ENCODE peak calls at places on chromosomes 1 and 21, in four cellular contexts. U, P, Q and J are unnamed samples.

GRCh38 chr1:201916649-201917249 is 28.1 kb downstream of the SHISA4 start:
- DNase-seq in U (peak; percentile 64), P (no peak), Q (peak; percentile 36), J (peak; percentile 97)

GRCh38 chr1:209076688-209077087 is 506.8 kb upstream of the CAMK1G start:
- DNase-seq in P (no peak), U (no peak), Q (no peak), J (peak; percentile 10)

GRCh38 chr1:48673725-48674124 is 103.0 kb downstream of the BEND5 start:
- DNase-seq in P (peak; percentile 63), U (peak; percentile 21), Q (peak; percentile 4), J (no peak)

GRCh38 chr1:234730542-234731370 is 120.8 kb upstream of the IRF2BP2 start:
- DNase-seq in P (no peak), Q (no peak), U (peak; percentile 61), J (no peak)

GRCh38 chr1:966135-966602 is at the start of gene PLEKHN1:
- DNase-seq in U (peak; percentile 75), P (peak; percentile 79), Q (peak; percentile 30), J (peak; percentile 17)

GRCh38 chr1:26915204-26915842 is 1.5 kb upstream of the NR0B2 start:
- DNase-seq in Q (peak; percentile 56), U (no peak), P (no peak), J (no peak)

GRCh38 chr1:19484793-19485361 is 462 bp downstream of the CAPZB start:
- DNase-seq in U (peak; percentile 95), P (peak; percentile 77), Q (no peak), J (peak; percentile 42)

GRCh38 chr1:239140968-239141367 is 245.4 kb upstream of the CHRM3 start:
- DNase-seq in P (no peak), U (no peak), Q (no peak), J (no peak)

GRCh38 chr1:205108464-205108863 is 13.3 kb downstream of the RBBP5 start:
- DNase-seq in P (no peak), U (no peak), Q (no peak), J (no peak)

GRCh38 chr1:78240755-78241154 is 195.0 kb downstream of the GIPC2 start:
- DNase-seq in Q (no peak), P (no peak), U (no peak), J (no peak)

GRCh38 chr1:195195423-195196057 is 1412.7 kb downstream of the KCNT2 start:
- DNase-seq in P (no peak), Q (no peak), U (no peak), J (no peak)

GRCh38 chr21:33971492-33972013 is 55.9 kb upstream of the ATP5PO start:
- DNase-seq in P (peak; percentile 45), U (no peak), Q (peak; percentile 8), J (peak; percentile 12)

GRCh38 chr21:17775431-17776126 is 43.6 kb downstream of the C21orf91 start:
- DNase-seq in U (no peak), Q (peak; percentile 22), P (no peak), J (no peak)

GRCh38 chr1:167573035-167573434 is 19.5 kb upstream of the CREG1 start:
- DNase-seq in U (no peak), Q (no peak), P (no peak), J (no peak)

GRCh38 chr21:45012661-45013270 is 61.6 kb upstream of the ADARB1 start:
- DNase-seq in U (no peak), Q (no peak), P (peak; percentile 79), J (no peak)

GRCh38 chr1:1067284-1068076 is 6.6 kb downstream of the RNF223 start:
- DNase-seq in P (no peak), Q (no peak), U (no peak), J (no peak)

GRCh38 chr1:156697481-156697880 is 7.9 kb downstream of the CRABP2 start:
- DNase-seq in P (no peak), Q (no peak), U (no peak), J (no peak)

GRCh38 chr21:44331209-44331608 is 8.0 kb downstream of the CFAP410 start:
- DNase-seq in Q (no peak), U (no peak), P (no peak), J (no peak)

GRCh38 chr1:75771978-75772377 is 14.1 kb upstream of the RABGGTB start:
- DNase-seq in P (no peak), U (no peak), Q (no peak), J (no peak)

GRCh38 chr1:156435551-156436318 is 64.8 kb downstream of the MEF2D start:
- DNase-seq in P (no peak), Q (no peak), U (no peak), J (no peak)

GRCh38 chr1:58814251-58815068 is 30.6 kb upstream of the JUN start:
- DNase-seq in U (peak; percentile 14), P (peak; percentile 79), Q (no peak), J (peak; percentile 26)
- TF ChIP-seq JUN in U (no peak), P (no peak), Q (no peak), J (no peak)

GRCh38 chr1:22978299-22978698 is 5.6 kb upstream of the LACTBL1 start:
- DNase-seq in Q (no peak), P (no peak), U (no peak), J (no peak)

GRCh38 chr1:22972760-22973159 is at the start of gene LACTBL1:
- DNase-seq in P (no peak), U (no peak), Q (no peak), J (no peak)

GRCh38 chr1:22976127-22976460 is 3.4 kb upstream of the LACTBL1 start:
- DNase-seq in P (no peak), Q (no peak), U (no peak), J (no peak)

GRCh38 chr1:22976461-22977243 is 4.0 kb upstream of the LACTBL1 start:
- DNase-seq in Q (peak; percentile 74), P (peak; percentile 79), U (peak; percentile 84), J (peak; percentile 83)

DNA sequence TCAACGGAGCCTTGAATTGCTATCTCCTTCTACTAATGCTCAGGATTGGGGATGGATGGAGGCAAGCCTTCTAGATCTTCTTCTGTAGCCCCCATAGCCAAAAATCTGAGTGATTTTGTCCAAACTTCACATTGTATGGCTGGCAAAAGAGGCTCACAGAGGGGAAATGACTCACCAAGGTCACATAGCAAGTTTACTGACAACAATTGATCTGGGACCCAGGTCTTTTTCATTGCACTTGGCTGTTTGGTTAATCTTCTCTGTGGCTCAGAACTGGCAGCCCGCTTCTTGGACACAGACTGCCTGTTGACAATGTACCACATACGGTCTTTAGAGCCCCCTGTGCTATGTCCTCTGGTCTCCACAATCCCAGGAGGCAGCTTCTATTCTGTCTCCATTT is 3.0 kb upstream of the LACTBL1 start:
- DNase-seq in U (no peak), Q (no peak), P (no peak), J (peak; percentile 58)
- H3K4me2 ChIP-seq in U (peak overlapping the region; percentile 69), Q (peak overlapping the region; percentile 57), P (no peak overlapping the region), J (peak overlapping the region; percentile 64)

GRCh38 chr1:109466100-109466439 is 276 bp upstream of the SYPL2 start:
- DNase-seq in P (no peak), U (no peak), Q (no peak), J (no peak)
- H2AFZ ChIP-seq in P (peak overlapping the region; percentile 65), U (peak overlapping the region; percentile 71), Q (no peak overlapping the region), J (peak overlapping the region; percentile 83)

DNA sequence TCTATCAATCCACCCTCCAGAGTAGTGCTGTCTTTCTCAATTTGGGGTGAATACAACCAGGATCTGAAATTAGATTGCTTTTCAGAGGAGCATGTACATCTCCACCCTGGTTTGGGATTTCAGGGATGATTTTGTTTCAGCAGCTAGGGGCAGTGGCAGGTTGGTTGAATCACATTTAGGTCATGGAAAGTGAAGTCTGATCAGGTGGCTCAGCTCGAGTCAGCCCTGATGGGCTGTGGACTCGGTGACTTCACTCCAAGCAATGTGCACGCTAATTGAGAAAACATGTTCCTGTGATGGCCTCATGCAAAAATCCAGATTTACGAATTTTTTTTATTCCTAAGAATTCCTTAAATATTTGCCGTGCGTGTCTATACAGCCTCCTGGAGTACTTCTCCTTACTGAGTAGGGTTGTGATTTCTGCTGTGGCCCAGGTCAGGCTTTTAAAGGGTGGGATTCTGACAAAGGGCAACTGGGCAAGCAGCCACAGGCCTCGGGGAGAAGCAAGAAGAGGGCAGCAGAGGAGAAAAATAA is 7.5 kb downstream of the NGF start:
- DNase-seq in Q (no peak), U (no peak), P (no peak), J (no peak)
- TF ChIP-seq JUN in Q (no peak), U (no peak), P (no peak), J (no peak)

DNA sequence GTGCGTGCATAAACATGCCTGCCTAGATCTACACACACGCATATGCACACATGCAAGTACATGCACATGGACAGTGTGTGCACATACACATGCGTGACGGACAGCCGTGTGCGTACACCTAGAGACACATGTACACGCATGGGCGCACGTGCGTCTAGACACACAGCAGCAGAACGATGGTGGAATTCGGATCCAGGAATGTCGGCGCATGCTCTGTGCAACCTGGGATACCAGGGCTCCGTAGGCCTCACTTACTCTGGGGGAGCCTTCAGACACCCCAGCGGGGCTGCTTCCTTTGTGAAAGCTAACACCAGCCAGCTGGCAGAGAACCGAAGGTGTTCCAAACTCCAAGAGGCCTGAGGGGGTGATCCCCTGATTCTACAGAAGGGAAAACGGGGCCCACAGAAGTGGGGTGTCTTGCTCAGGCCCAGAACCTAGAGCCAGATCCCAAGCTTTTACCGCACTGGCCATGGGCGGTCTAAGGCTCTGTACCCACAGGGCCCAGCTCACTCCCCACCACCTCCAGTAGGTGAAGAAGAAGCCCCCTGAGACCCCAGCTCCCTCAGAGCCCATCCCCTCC is 27.4 kb upstream of the ARHGEF16 start:
- DNase-seq in U (no peak), Q (no peak), P (no peak), J (no peak)
- H3K4me2 ChIP-seq in U (no peak overlapping the region), Q (no peak overlapping the region), P (no peak overlapping the region), J (no peak overlapping the region)

GRCh38 chr1:20485527-20486456 is at the start of gene CAMK2N1:
- DNase-seq in U (peak; percentile 91), Q (peak; percentile 55), P (peak; percentile 75), J (peak; percentile 44)

GRCh38 chr1:20486457-20487235 is 636 bp upstream of the CAMK2N1 start:
- DNase-seq in U (peak; percentile 93), P (peak; percentile 88), Q (peak; percentile 84), J (peak; percentile 42)

GRCh38 chr1:20483833-20484525 is 2.0 kb downstream of the CAMK2N1 start:
- DNase-seq in U (no peak), Q (no peak), P (peak; percentile 81), J (peak; percentile 49)

GRCh38 chr1:20484526-20485462 is 1.2 kb downstream of the CAMK2N1 start:
- DNase-seq in Q (no peak), P (peak; percentile 61), U (no peak), J (peak; percentile 43)

DNA sequence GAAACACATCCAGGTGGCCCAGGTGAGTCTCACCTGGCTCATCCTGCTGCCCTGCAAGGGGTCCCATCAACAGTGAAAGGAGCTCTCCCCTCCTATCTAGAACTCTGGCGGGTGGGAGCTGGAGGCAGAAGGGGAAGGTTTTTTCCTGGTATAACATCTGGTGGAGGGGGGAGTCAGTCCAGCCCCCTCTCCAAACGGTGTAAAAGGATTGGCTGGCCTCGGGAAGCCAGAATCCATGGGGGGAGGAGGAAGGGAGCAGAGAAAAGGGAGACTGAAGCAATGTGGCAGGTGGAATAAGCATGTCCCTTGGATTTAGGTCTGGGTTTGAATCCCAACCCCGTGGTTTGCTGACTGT is 1.2 kb upstream of the CAMK2N1 start:
- DNase-seq in Q (no peak), P (no peak), U (no peak), J (no peak)
- H2AFZ ChIP-seq in Q (no peak overlapping the region), P (no peak overlapping the region), U (no peak overlapping the region), J (no peak overlapping the region)